ENCODE peak calls at places on chromosome 11, in eight cellular contexts. E is progenitor cell of endocrine pancreas, R is GM20000, G is cardiac muscle cell, H is stomach, F is kidney, Z is glutamatergic neuron, V is fibroblast of lung. J is an unnamed sample.

GRCh38 chr11:128456566-128457268 is 130.6 kb downstream of the ETS1 start:
- DNase-seq in E (no peak), R (no peak), G (no peak), H (no peak), F (no peak), Z (no peak), V (no peak), J (no peak)

GRCh38 chr11:125201525-125202121 is 37.1 kb downstream of the PKNOX2 start:
- DNase-seq in E (no peak), R (no peak), G (no peak), H (peak; percentile 69), F (peak; percentile 83), Z (no peak), V (no peak), J (no peak)

GRCh38 chr11:102139081-102139498 is 28.8 kb downstream of the YAP1 start:
- DNase-seq in E (no peak), R (no peak), G (peak; percentile 69), H (no peak), F (no peak), Z (no peak), V (peak; percentile 95), J (no peak)

GRCh38 chr11:55826919-55827318 is at the start of gene OR5L2:
- DNase-seq in E (no peak), R (no peak), G (no peak), H (no peak), F (no peak), Z (no peak), V (no peak), J (no peak)

GRCh38 chr11:85539740-85540139 is 87.4 kb downstream of the DLG2 start:
- DNase-seq in E (no peak), R (no peak), G (no peak), H (no peak), F (no peak), Z (no peak), V (no peak), J (no peak)

GRCh38 chr11:19380375-19380774 is 139.6 kb upstream of the E2F8 start:
- DNase-seq in E (no peak), R (no peak), G (no peak), H (no peak), F (no peak), Z (no peak), V (peak; percentile 67), J (no peak)

GRCh38 chr11:45501277-45501979 is 164.0 kb downstream of the CHST1 start:
- DNase-seq in E (no peak), R (no peak), G (peak; percentile 25), H (no peak), F (no peak), Z (peak; percentile 74), V (no peak), J (no peak)

GRCh38 chr11:6927030-6927617 is 898 bp downstream of the ZNF215 start:
- DNase-seq in E (no peak), R (peak; percentile 26), G (no peak), H (no peak), F (no peak), Z (no peak), V (peak; percentile 17), J (peak; percentile 42)

GRCh38 chr11:71489311-71490043 is 36.5 kb downstream of the NADSYN1 start:
- DNase-seq in E (no peak), R (peak; percentile 83), G (no peak), H (peak; percentile 21), F (no peak), Z (no peak), V (peak; percentile 22), J (peak; percentile 87)

DNA sequence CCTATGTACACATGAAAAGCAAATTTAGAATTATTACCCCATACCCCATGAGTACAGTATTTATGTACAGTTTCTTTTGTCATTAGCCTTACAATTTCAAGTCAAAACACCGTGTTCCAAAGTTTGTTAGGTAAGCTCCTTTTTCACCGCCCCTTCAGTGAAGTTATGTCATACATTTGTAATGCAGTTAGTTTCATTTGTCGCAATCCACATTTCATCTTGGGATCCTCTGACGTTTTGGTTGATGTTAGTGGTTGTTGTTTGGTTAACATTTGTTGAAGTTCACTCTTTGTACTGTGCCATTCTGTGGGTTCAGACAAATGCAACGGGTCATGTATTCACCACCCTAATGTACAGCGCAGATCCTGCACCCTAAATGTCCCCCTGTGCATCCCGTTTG is 45.2 kb downstream of the ARHGEF12 start:
- DNase-seq in E (no peak), R (no peak), G (no peak), H (no peak), F (no peak), Z (no peak), V (no peak), J (no peak)
- TF ChIP-seq CTCF in E (no peak), R (no peak), G (no peak), H (no peak), F (no peak), Z (no peak), V (no peak), J (no peak)

DNA sequence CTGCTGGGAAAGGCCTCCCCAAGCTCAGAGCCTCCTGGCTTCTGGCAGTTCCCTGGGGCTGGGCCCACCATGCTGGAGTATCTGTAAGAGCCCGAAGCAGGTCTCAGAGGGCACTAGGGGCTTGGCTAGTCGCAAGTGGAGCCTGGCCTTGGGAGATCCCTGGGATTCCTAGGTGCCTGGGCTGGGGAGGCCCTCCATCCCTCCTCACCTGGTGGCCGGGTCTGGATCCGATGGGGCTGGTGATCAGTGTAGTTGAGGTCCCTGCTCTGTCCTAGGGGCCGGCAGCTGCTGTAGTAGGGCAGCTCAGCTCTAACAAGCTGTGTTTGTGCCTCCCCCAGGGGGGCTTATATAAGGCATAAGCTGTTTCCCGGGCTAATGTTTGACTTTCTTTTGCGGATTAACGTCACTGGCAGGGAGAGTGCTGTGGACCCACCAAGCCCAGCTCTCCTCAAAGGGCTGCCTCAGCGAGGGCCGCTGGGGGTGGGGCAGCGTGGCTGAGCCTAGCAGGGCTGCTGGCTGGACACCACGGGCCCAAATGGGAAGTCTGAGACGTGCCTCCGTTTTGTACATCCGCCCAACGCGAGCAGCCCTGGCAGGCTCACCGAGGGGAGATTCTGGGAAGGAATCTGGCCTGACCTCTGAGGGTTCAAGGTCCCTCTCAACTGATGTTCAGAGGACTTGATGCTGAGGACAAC is at the start of gene SLC22A8:
- DNase-seq in E (no peak), R (no peak), G (no peak), H (no peak), F (no peak), Z (no peak), V (no peak), J (no peak)
- TF ChIP-seq CTCF in E (no peak), R (no peak), G (no peak), H (no peak), F (no peak), Z (no peak), V (no peak), J (no peak)

GRCh38 chr11:17629113-17629512 is 82.1 kb downstream of the OTOG start:
- DNase-seq in E (no peak), R (no peak), G (no peak), H (peak; percentile 18), F (no peak), Z (no peak), V (no peak), J (no peak)

GRCh38 chr11:17633279-17633986 is 85.9 kb upstream of the MYOD1 start:
- DNase-seq in E (no peak), R (no peak), G (no peak), H (no peak), F (no peak), Z (no peak), V (no peak), J (no peak)

GRCh38 chr11:17633987-17634775 is 85.2 kb upstream of the MYOD1 start:
- DNase-seq in E (no peak), R (no peak), G (no peak), H (no peak), F (no peak), Z (no peak), V (no peak), J (no peak)

GRCh38 chr11:17630936-17631335 is 83.9 kb downstream of the OTOG start:
- DNase-seq in E (no peak), R (no peak), G (no peak), H (no peak), F (no peak), Z (no peak), V (no peak), J (no peak)

DNA sequence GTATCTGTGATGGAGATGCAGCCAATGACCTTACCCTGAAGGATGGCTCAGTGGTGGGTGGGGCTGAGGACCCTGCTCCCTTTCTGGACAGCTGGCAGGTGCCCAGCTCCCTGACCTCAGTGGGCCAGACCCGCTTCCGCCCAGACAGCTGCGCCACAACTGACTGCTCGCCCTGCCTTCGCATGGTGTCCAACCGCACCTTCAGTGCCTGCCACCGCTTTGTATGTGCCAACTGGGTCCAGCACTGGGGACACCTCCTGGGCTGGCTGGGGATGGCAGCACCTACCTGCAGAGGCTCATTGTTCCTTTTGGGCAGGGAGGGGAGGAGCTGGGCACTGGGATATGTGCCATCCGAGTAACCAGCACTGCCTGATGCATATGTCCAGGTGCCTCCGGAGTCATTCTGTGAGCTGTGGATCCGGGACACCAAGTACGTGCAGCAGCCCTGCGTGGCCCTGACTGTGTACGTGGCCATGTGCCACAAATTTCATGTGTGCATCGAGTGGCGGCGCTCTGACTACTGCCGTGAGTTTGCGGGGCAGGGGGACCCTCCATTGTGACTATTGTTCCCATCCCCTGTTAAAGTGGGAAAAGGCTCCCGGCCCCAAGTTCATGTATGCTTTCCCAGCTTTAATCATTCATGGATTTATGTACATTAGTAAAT is 84.8 kb downstream of the OTOG start:
- DNase-seq in E (no peak), R (no peak), G (no peak), H (no peak), F (no peak), Z (no peak), V (no peak), J (no peak)
- TF ChIP-seq CTCF in E (no peak), R (no peak), G (no peak), H (no peak), F (no peak), Z (no peak), V (no peak), J (no peak)

DNA sequence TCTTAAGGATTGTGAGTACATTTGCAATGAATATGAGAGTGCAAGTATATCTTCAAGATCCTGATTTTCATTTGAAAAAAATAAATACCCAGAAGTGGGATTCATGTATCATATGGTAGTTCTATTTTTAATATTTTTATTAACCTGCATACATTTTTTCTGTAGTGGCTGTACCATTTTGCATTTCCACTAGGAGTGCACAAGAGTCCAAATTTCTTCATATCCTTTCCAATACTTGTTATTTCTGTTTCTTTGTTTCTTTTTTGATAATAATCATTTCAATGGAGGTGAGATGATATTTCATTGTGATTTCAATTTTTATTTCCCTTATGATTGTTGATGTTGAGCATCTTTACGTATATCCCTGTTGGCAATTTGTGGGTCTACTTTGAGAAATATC is 759.8 kb upstream of the CNTN5 start:
- DNase-seq in E (no peak), R (no peak), G (no peak), H (no peak), F (no peak), Z (no peak), V (no peak), J (no peak)
- TF ChIP-seq CTCF in E (peak; percentile 44), R (no peak), G (peak; percentile 37), H (no peak), F (no peak), Z (peak; percentile 54), V (no peak), J (no peak)

J was measured in GM13977.